ENCODE peak calls at places on chromosome 12, in seven cellular contexts. A is HL-60; F is AG10803; W is natural killer cell treated with Interleukin-12 subunit alpha and Interleukin-12 subunit beta and Interleukin-15 and Interleukin-18, amount 100 ng/mL, for 72 hours; T is B cell; H is stomach; C is CD4-positive, CD25-positive, alpha-beta regulatory T cell. B is an unnamed sample.

GRCh38 chr12:54439521-54440255 is 20.6 kb upstream of the ITGA5 start:
- DNase-seq in W (no peak), H (no peak), T (peak; percentile 58), A (no peak), C (peak; percentile 61), F (peak; percentile 90), B (no peak)

GRCh38 chr12:46389130-46389616 is 16.6 kb upstream of the SLC38A2 start:
- DNase-seq in H (no peak), W (no peak), A (no peak), T (no peak), C (no peak), F (peak; percentile 100), B (no peak)

GRCh38 chr12:131927110-131928079 is 1.7 kb upstream of the PUS1 start:
- DNase-seq in C (no peak), T (no peak), H (no peak), F (no peak), W (no peak), A (no peak), B (no peak)

GRCh38 chr12:89236748-89237428 is 115.4 kb downstream of the DUSP6 start:
- DNase-seq in F (peak; percentile 53), A (no peak), H (no peak), W (no peak), C (no peak), T (no peak), B (no peak)

GRCh38 chr12:108899145-108899544 is 19.3 kb downstream of the DAO start:
- DNase-seq in A (no peak), T (no peak), W (no peak), F (no peak), H (no peak), C (no peak), B (no peak)

GRCh38 chr12:29818925-29819324 is 35.2 kb upstream of the TMTC1 start:
- DNase-seq in W (no peak), C (no peak), F (no peak), A (no peak), T (no peak), H (no peak), B (no peak)

GRCh38 chr12:31578632-31579031 is 12.3 kb downstream of the DENND5B start:
- DNase-seq in H (no peak), A (no peak), F (peak; percentile 77), W (no peak), T (no peak), C (no peak), B (peak; percentile 39)

GRCh38 chr12:125093681-125094025 is 28.4 kb downstream of the AACS start:
- DNase-seq in F (no peak), A (no peak), C (no peak), T (no peak), W (no peak), H (no peak), B (no peak)

GRCh38 chr12:51972849-51973273 is 21.4 kb downstream of the ACVR1B start:
- DNase-seq in F (peak; percentile 72), H (peak; percentile 44), C (peak; percentile 24), T (peak; percentile 37), W (peak; percentile 85), A (peak; percentile 96), B (peak; percentile 20)

GRCh38 chr12:102964872-102965271 is 7.4 kb downstream of the ASCL1 start:
- DNase-seq in A (no peak), C (peak; percentile 80), H (peak; percentile 52), W (no peak), F (no peak), T (peak; percentile 36), B (no peak)

GRCh38 chr12:544941-545635 is 85.3 kb downstream of the B4GALNT3 start:
- DNase-seq in A (no peak), H (no peak), F (no peak), T (no peak), W (no peak), C (no peak), B (no peak)

GRCh38 chr12:67957383-67957782 is 31.9 kb upstream of the IFNG-AS1 start:
- DNase-seq in H (no peak), T (no peak), A (no peak), C (no peak), F (no peak), W (no peak), B (no peak)

GRCh38 chr12:59700145-59700435 is 104.3 kb downstream of the SLC16A7 start:
- DNase-seq in C (no peak), F (no peak), A (no peak), W (no peak), T (no peak), H (no peak), B (no peak)

GRCh38 chr12:132953163-132953425 is 3.0 kb downstream of the ZNF605 start:
- DNase-seq in T (no peak), C (no peak), W (no peak), F (no peak), H (no peak), A (no peak), B (no peak)

GRCh38 chr12:124608451-124608870 is 41.0 kb upstream of the NCOR2 start:
- DNase-seq in F (no peak), H (no peak), T (peak; percentile 26), A (peak; percentile 7), W (no peak), C (no peak), B (peak; percentile 17)

GRCh38 chr12:127685476-127686234 is 581.3 kb upstream of the TMEM132C start:
- DNase-seq in C (no peak), F (peak; percentile 25), T (no peak), H (no peak), W (no peak), A (no peak), B (no peak)

GRCh38 chr12:6970096-6970527 is 352 bp downstream of the PHB2 start:
- DNase-seq in C (no peak), T (no peak), W (no peak), A (no peak), F (no peak), H (no peak), B (peak; percentile 42)

GRCh38 chr12:1553987-1554982 is 40.1 kb downstream of the FBXL14 start:
- DNase-seq in T (peak; percentile 22), A (no peak), H (no peak), W (no peak), C (peak; percentile 28), F (no peak), B (no peak)

GRCh38 chr12:56998981-56999380 is 7.4 kb downstream of the ZBTB39 start:
- DNase-seq in W (no peak), A (no peak), F (no peak), C (peak; percentile 79), H (no peak), T (peak; percentile 45), B (no peak)

GRCh38 chr12:57585156-57585555 is 5.8 kb upstream of the PIP4K2C start:
- DNase-seq in W (no peak), F (no peak), A (no peak), T (no peak), C (no peak), H (no peak), B (no peak)

GRCh38 chr12:121915841-121916321 is 2.5 kb upstream of the CFAP251 start:
- DNase-seq in C (no peak), A (no peak), F (no peak), T (no peak), H (no peak), W (no peak), B (no peak)

B was measured in thyroid gland.